ENCODE peak calls at places on chromosome 10, in six cellular contexts. Z is GM23248, W is Karpas-422, H is keratinocyte, E is MM.1S, Y is neuronal stem cell. U is an unnamed sample.

GRCh38 chr10:132942101-132942739 is at the start of gene CFAP46:
- DNase-seq in Z (peak), W (no peak), H (no peak), E (no peak), Y (peak), U (peak)

GRCh38 chr10:86744067-86744725 is 12.2 kb upstream of the BMPR1A start:
- DNase-seq in Z (no peak), W (no peak), H (no peak), E (no peak), Y (no peak), U (peak)

GRCh38 chr10:58892039-58892665 is 284.3 kb upstream of the PHYHIPL start:
- DNase-seq in Z (peak), W (no peak), H (no peak), E (no peak), Y (no peak), U (peak)

GRCh38 chr10:14595526-14596182 is 179.0 kb downstream of the FAM107B start:
- DNase-seq in Z (no peak), W (no peak), H (no peak), E (no peak), Y (no peak), U (no peak)

GRCh38 chr10:77564781-77565589 is 72.6 kb downstream of the KCNMA1 start:
- DNase-seq in Z (peak), W (peak), H (no peak), E (no peak), Y (peak), U (peak)

GRCh38 chr10:128000660-128001059 is 93.8 kb downstream of the PTPRE start:
- DNase-seq in Z (peak), W (no peak), H (no peak), E (no peak), Y (no peak), U (no peak)

GRCh38 chr10:103491729-103492364 is 1.7 kb upstream of the NEURL1 start:
- DNase-seq in Z (peak), W (no peak), H (peak), E (no peak), Y (no peak), U (peak)

GRCh38 chr10:48801026-48801425 is 116.4 kb downstream of the WDFY4 start:
- DNase-seq in Z (peak), W (no peak), H (no peak), E (no peak), Y (no peak), U (no peak)

GRCh38 chr10:63986536-63986935 is 465.3 kb downstream of the REEP3 start:
- DNase-seq in Z (no peak), W (peak), H (no peak), E (no peak), Y (no peak), U (no peak)

GRCh38 chr10:124224331-124225028 is 131.1 kb upstream of the CHST15 start:
- DNase-seq in Z (peak), W (no peak), H (no peak), E (no peak), Y (no peak), U (no peak)

GRCh38 chr10:80493482-80494021 is 39.4 kb downstream of the TSPAN14 start:
- DNase-seq in Z (peak), W (no peak), H (no peak), E (no peak), Y (no peak), U (no peak)

GRCh38 chr10:22315455-22316285 is 518 bp upstream of the COMMD3 start:
- DNase-seq in Z (peak), W (peak), H (no peak), E (no peak), Y (no peak), U (no peak)

GRCh38 chr10:88913157-88913556 is 33.1 kb downstream of the STAMBPL1 start:
- DNase-seq in Z (no peak), W (no peak), H (no peak), E (no peak), Y (no peak), U (peak)

GRCh38 chr10:117462816-117463544 is 79.6 kb upstream of the EMX2 start:
- DNase-seq in Z (peak), W (no peak), H (no peak), E (no peak), Y (no peak), U (peak)

GRCh38 chr10:117463545-117463920 is 79.0 kb upstream of the EMX2 start:
- DNase-seq in Z (peak), W (no peak), H (no peak), E (no peak), Y (no peak), U (no peak)

GRCh38 chr10:117460846-117461765 is 81.4 kb upstream of the EMX2 start:
- DNase-seq in Z (peak), W (no peak), H (no peak), E (no peak), Y (no peak), U (no peak)

GRCh38 chr10:117461766-117462423 is 80.7 kb upstream of the EMX2 start:
- DNase-seq in Z (peak), W (no peak), H (peak), E (no peak), Y (no peak), U (peak)

DNA sequence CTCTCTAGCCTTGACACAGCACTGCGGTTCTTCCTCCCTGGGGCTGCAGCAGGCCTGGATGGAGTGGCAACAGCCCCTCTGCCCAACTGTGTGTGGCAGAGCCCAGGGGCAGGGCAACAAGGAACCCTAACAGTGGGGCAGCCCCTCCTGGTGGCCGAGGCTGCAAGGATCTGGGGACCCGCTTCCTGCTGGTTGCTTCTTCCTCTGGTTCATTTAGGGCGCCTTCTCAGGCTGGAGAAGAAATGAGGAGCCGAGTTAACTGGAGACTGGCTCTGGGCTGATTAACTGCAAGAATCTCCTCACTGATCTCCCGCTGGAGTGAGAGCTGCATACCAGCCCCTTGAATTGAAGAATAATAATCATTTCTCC is 80.1 kb upstream of the EMX2 start:
- DNase-seq in Z (peak), W (peak), H (no peak), E (no peak), Y (no peak), U (peak)
- H2AFZ ChIP-seq in Z (peak), W (no peak), H (peak), E (no peak), Y (no peak), U (no peak)

GRCh38 chr10:69123306-69123746 is 652 bp upstream of the VPS26A start:
- DNase-seq in Z (peak), W (no peak), H (no peak), E (no peak), Y (no peak), U (peak)
- H3K9ac ChIP-seq in Z (peak), W (peak), H (peak), E (peak), Y (peak), U (peak)

GRCh38 chr10:98031440-98031839 is 1.0 kb upstream of the CRTAC1 start:
- DNase-seq in Z (no peak), W (no peak), H (no peak), E (no peak), Y (no peak), U (no peak)
- H3K27ac ChIP-seq in Z (no peak), W (no peak), H (no peak), E (no peak), Y (no peak), U (no peak)

DNA sequence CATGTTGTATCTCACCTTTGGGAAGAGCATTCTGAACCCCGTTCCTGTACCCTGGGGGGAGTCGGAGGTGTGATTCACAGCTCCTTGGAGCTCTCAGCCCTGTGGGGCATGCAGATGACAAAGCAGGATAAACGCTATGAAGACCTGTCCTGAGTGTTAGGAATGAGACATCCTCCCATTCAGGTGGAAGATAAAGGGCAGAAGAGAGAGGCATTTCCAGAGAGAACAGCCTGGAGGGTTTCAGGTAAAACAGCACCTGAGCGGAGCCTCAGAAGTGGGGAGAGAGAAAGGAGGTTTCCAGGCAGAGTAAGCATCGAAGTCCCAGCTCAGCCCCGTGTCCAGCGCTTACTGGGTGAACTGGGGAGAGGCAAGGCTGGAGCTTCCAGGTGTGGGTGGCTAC is 288.9 kb downstream of the KLF6 start:
- DNase-seq in Z (no peak), W (peak), H (no peak), E (no peak), Y (no peak), U (no peak)
- H2AFZ ChIP-seq in Z (no peak), W (no peak), H (no peak), E (no peak), Y (peak), U (no peak)

U was measured in fibroblast of lung.